ENCODE peak calls at places on chromosome 6, in nine cellular contexts. P, F, L, C, K, M, Z, H and X are unnamed samples.

GRCh38 chr6:125301435-125302391 is at the start of gene HDDC2:
- DNase-seq in Z (peak; percentile 85), K (peak; percentile 68), P (peak; percentile 65), C (peak; percentile 81), M (peak; percentile 69), L (peak; percentile 75), F (no peak), H (peak; percentile 67), X (peak; percentile 95)

GRCh38 chr6:107045733-107046312 is 17.8 kb downstream of the MTRES1 start:
- DNase-seq in L (no peak), Z (no peak), K (peak; percentile 55), F (no peak), P (no peak), H (no peak), M (no peak), C (no peak), X (no peak)

GRCh38 chr6:5749016-5749665 is 257.6 kb downstream of the NRN1 start:
- DNase-seq in M (no peak), F (no peak), C (no peak), L (no peak), P (no peak), K (no peak), H (no peak), Z (peak; percentile 28), X (no peak)

GRCh38 chr6:14664616-14665315 is 547.2 kb downstream of the CD83 start:
- DNase-seq in C (peak; percentile 20), F (no peak), K (no peak), Z (no peak), L (no peak), P (no peak), M (no peak), H (peak; percentile 75), X (no peak)

GRCh38 chr6:39193201-39193791 is 36.0 kb downstream of the KCNK5 start:
- DNase-seq in H (no peak), C (no peak), K (no peak), F (no peak), Z (no peak), L (no peak), P (no peak), M (no peak), X (no peak)

GRCh38 chr6:159212881-159213280 is 43.7 kb downstream of the FNDC1 start:
- DNase-seq in C (no peak), K (no peak), F (no peak), Z (no peak), L (no peak), M (no peak), H (no peak), P (no peak), X (no peak)

GRCh38 chr6:166168616-166169548 is 1.2 kb upstream of the TBXT start:
- DNase-seq in C (peak; percentile 45), M (no peak), P (no peak), Z (no peak), L (peak; percentile 21), H (no peak), F (no peak), K (peak; percentile 6), X (no peak)

GRCh38 chr6:116963972-116964371 is 86.9 kb downstream of the RFX6 start:
- DNase-seq in Z (no peak), L (no peak), K (no peak), F (no peak), H (no peak), M (no peak), P (no peak), C (no peak), X (no peak)

GRCh38 chr6:37698264-37699137 is 818 bp upstream of the MDGA1 start:
- DNase-seq in H (peak; percentile 69), L (peak; percentile 71), C (peak; percentile 47), K (peak; percentile 43), F (no peak), P (peak; percentile 42), Z (peak; percentile 63), M (peak; percentile 53), X (no peak)

GRCh38 chr6:108736832-108737231 is 111.4 kb upstream of the ARMC2 start:
- DNase-seq in L (peak; percentile 43), P (no peak), F (peak; percentile 50), Z (no peak), H (peak; percentile 85), K (peak; percentile 82), M (peak; percentile 89), C (no peak), X (no peak)

GRCh38 chr6:40328988-40329545 is 258.1 kb downstream of the LRFN2 start:
- DNase-seq in H (peak; percentile 68), F (no peak), K (no peak), C (no peak), L (peak; percentile 59), P (no peak), M (no peak), Z (no peak), X (no peak)
- TF ChIP-seq CTCF in H (no peak), F (no peak), K (no peak), C (no peak), L (no peak), P (no peak), M (no peak), Z (no peak), X (no peak)

GRCh38 chr6:31403283-31403989 is at the start of gene MICA:
- DNase-seq in Z (peak; percentile 95), K (peak; percentile 85), H (peak; percentile 94), F (peak; percentile 34), P (peak; percentile 71), L (peak; percentile 94), M (peak; percentile 80), C (peak; percentile 85), X (no peak)
- TF ChIP-seq CTCF in Z (no peak), K (no peak), H (no peak), F (no peak), P (peak; percentile 16), L (no peak), M (no peak), C (no peak), X (peak; percentile 49)

DNA sequence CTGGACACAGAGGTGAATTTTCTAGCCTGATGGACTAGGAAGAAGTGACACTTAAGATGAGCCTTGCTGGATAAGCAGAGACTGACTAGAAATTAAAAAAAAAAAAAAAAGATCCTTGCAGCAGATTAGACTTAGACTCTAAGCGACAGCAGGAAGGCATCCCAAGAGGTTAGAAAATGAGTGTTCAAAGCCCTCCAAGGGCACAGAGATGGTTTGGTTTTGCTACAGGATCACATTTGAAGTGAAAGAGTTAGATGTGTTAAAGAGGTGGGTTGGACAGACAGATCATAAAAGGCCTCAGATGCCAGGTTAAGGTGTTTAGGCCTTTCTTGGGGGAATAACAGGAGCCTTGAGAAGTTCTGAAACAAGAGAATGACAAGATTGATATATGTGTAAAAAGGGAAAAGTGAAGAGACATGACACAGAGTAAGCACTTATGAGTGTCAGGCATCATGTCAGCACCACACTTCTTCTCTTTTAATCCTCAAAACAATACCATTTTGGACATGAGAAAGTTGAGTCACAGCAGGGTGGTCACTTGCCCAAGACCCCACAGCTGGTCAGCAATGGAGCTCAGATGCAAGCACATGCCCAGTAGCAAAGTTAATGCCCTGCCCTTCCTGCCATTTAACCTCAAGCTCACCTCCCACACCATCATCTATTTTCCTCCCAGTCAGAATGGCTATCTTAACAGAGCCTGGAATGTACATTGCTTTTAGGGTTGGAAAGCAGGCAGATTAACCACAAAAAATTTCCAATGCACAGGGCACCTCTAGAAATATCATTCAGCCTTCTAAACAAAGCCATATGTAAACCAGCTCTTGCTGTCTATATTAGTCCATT is 107.3 kb downstream of the FYN start:
- DNase-seq in L (no peak), P (no peak), F (no peak), M (peak; percentile 34), H (no peak), Z (no peak), C (no peak), K (peak; percentile 67), X (no peak)
- TF ChIP-seq CTCF in L (no peak), P (no peak), F (no peak), M (no peak), H (no peak), Z (no peak), C (no peak), K (no peak), X (no peak)

DNA sequence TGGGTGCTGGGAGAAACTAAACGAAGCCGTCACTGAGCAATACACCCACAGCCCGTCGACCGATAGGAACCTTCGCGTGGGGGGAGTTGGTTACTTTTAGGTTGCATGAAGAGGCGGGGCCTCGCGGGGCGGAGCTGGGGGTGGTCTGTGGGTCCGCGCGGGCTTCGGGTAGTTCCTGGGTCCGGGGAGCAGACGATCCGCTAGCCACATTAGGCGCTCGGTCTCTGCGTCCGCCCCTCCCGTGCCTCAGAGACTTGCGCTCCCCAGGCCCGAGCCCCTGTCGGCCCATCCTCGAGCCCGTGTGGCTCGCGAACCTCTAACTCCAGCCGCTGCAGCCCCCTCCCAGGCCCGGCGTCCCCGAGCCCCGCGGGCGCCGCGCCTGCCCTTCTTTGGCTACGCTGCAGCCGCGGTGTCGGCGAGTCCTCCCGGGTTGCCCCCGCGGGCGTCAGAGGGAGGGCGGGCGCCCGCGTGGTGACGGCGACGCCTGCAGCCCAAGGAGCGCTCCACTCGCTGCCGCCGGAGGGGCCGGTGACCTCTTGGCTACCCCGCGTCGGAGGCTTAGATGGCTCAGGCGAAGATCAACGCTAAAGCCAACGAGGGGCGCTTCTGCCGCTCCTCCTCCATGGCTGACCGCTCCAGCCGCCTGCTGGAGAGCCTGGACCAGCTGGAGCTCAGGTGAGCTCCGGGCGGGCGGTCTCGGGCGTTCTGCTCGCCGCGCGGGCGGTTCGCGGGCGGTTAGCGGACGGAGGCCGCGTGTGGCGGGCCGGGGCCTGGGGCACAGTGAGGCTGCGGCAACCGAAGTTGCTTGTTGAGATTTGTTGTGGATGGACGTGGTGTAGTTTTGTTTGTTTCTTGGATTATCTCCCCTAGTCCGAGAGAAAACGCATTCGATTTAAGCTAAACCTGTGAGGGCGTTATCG is at the start of gene BAG2:
- DNase-seq in H (peak; percentile 84), M (peak; percentile 91), K (peak; percentile 93), F (peak; percentile 75), Z (peak; percentile 89), P (peak; percentile 77), C (peak; percentile 96), L (peak; percentile 88), X (peak; percentile 94)
- TF ChIP-seq CTCF in H (peak; percentile 33), M (no peak), K (peak; percentile 36), F (peak; percentile 6), Z (peak; percentile 17), P (peak; percentile 27), C (peak; percentile 12), L (no peak), X (peak; percentile 62)

GRCh38 chr6:33958208-33958862 is 154.5 kb upstream of the MLN start:
- DNase-seq in L (peak; percentile 75), H (peak; percentile 68), K (peak; percentile 7), F (no peak), C (no peak), Z (no peak), M (no peak), P (no peak), X (no peak)
- TF ChIP-seq CTCF in L (peak; percentile 57), H (peak; percentile 78), K (peak; percentile 35), F (no peak), C (no peak), Z (no peak), M (peak; percentile 19), P (peak; percentile 47), X (peak; percentile 70)

GRCh38 chr6:1554881-1555569 is 54.7 kb upstream of the FOXC1 start:
- DNase-seq in K (peak; percentile 58), Z (peak; percentile 79), P (no peak), H (peak; percentile 49), L (peak; percentile 60), M (peak; percentile 62), C (peak; percentile 5), F (no peak), X (no peak)
- TF ChIP-seq CTCF in K (peak; percentile 47), Z (peak; percentile 81), P (peak; percentile 13), H (peak; percentile 50), L (peak; percentile 75), M (peak; percentile 42), C (peak; percentile 45), F (peak; percentile 67), X (peak; percentile 7)

GRCh38 chr6:121222656-121223055 is 111.6 kb downstream of the TBC1D32 start:
- DNase-seq in Z (no peak), K (peak; percentile 66), P (no peak), F (peak; percentile 21), L (no peak), M (peak; percentile 73), H (no peak), C (no peak), X (no peak)
- TF ChIP-seq CTCF in Z (no peak), K (peak; percentile 36), P (peak; percentile 40), F (peak; percentile 38), L (no peak), M (no peak), H (peak; percentile 54), C (no peak), X (peak; percentile 77)